ENCODE peak calls at places on chromosome X, in ten cellular contexts. Z, R, E, B, G, J, P, A, S and D are unnamed samples.

GRCh38 chrX:36407886-36408285 is 488.4 kb downstream of the CFAP47 start:
- DNase-seq in B (no peak), S (no peak), J (no peak), E (no peak), G (no peak), P (no peak), R (no peak), Z (no peak), A (no peak), D (no peak)

GRCh38 chrX:153973127-153974002 is 811 bp downstream of the TMEM187 start:
- DNase-seq in B (no peak), G (no peak), S (no peak), A (no peak), P (no peak), J (no peak), E (no peak), Z (no peak), R (no peak), D (no peak)

GRCh38 chrX:41382699-41383645 is 49.0 kb downstream of the DDX3X start:
- DNase-seq in E (no peak), G (no peak), A (peak), P (peak), Z (no peak), B (no peak), S (peak), J (no peak), R (no peak), D (no peak)

GRCh38 chrX:100409316-100410082 is 574 bp downstream of the PCDH19 start:
- DNase-seq in Z (no peak), E (no peak), R (no peak), P (no peak), J (no peak), S (no peak), A (no peak), B (no peak), G (no peak), D (no peak)

GRCh38 chrX:94831364-94831763 is 1157.4 kb downstream of the FAM133A start:
- DNase-seq in R (no peak), S (peak), Z (no peak), A (peak), E (no peak), P (no peak), G (no peak), B (no peak), J (no peak), D (peak)

GRCh38 chrX:49203536-49203935 is 3.5 kb upstream of the SYP start:
- DNase-seq in S (no peak), A (no peak), E (no peak), J (no peak), B (no peak), G (no peak), P (no peak), Z (no peak), R (no peak), D (no peak)

GRCh38 chrX:19046343-19047215 is 62.7 kb upstream of the PHKA2 start:
- DNase-seq in Z (no peak), E (no peak), S (peak), B (no peak), P (peak), J (no peak), R (no peak), A (no peak), G (no peak), D (no peak)

GRCh38 chrX:74535211-74535621 is 79.2 kb downstream of the RLIM start:
- DNase-seq in A (peak), B (peak), R (no peak), P (peak), E (no peak), G (peak), S (peak), J (no peak), Z (no peak), D (no peak)

GRCh38 chrX:17944833-17945497 is 83.9 kb upstream of the RAI2 start:
- DNase-seq in P (peak), J (no peak), A (no peak), Z (peak), B (peak), R (no peak), G (no peak), S (peak), E (no peak), D (no peak)

GRCh38 chrX:28847423-28847822 is 260.2 kb downstream of the IL1RAPL1 start:
- DNase-seq in B (no peak), E (no peak), R (no peak), Z (no peak), S (peak), A (peak), P (peak), J (no peak), G (peak), D (no peak)

GRCh38 chrX:133938530-133938929 is 46.9 kb downstream of the GPC3 start:
- DNase-seq in E (no peak), G (no peak), S (no peak), Z (no peak), J (no peak), A (no peak), P (no peak), B (no peak), R (no peak), D (no peak)

GRCh38 chrX:153321381-153322105 is at the start of gene PNMA6F:
- DNase-seq in B (no peak), E (no peak), Z (no peak), P (no peak), G (no peak), A (no peak), S (no peak), J (no peak), R (peak), D (no peak)

GRCh38 chrX:155896512-155896911 is 15.4 kb downstream of the VAMP7 start:
- DNase-seq in S (no peak), A (no peak), E (no peak), R (no peak), G (peak), J (no peak), B (no peak), Z (no peak), P (no peak), D (no peak)

GRCh38 chrX:48090123-48090522 is 18.7 kb upstream of the ZNF630 start:
- DNase-seq in E (no peak), R (no peak), G (no peak), P (no peak), Z (no peak), B (no peak), S (no peak), J (no peak), A (no peak), D (no peak)

GRCh38 chrX:40105016-40105790 is 7.4 kb upstream of the BCOR start:
- DNase-seq in E (no peak), G (no peak), P (no peak), Z (no peak), R (no peak), S (peak), J (no peak), A (peak), B (peak), D (no peak)